ENCODE peak calls at places on chromosomes 1 and 21, in six cellular contexts. S is upper lobe of right lung, W is gastrocnemius medialis, R is left ventricle myocardium inferior, H is fibroblast of lung, B is uterus. C is an unnamed sample.

GRCh38 chr1:215720121-215720520 is 153.0 kb downstream of the KCTD3 start:
- DNase-seq in S (no peak), W (no peak), R (no peak), H (peak), B (no peak), C (no peak)

GRCh38 chr21:31576428-31576827 is 83.1 kb upstream of the SOD1 start:
- DNase-seq in S (no peak), W (no peak), R (no peak), H (no peak), B (no peak), C (no peak)

GRCh38 chr1:101219919-101220695 is 16.7 kb upstream of the S1PR1 start:
- DNase-seq in S (no peak), W (no peak), R (peak), H (no peak), B (no peak), C (no peak)

GRCh38 chr1:15174615-15174983 is 21.1 kb downstream of the TMEM51 start:
- DNase-seq in S (no peak), W (no peak), R (no peak), H (no peak), B (no peak), C (no peak)

GRCh38 chr1:209335090-209335692 is 248.3 kb upstream of the CAMK1G start:
- DNase-seq in S (no peak), W (no peak), R (no peak), H (peak), B (no peak), C (peak)

GRCh38 chr1:226549937-226550670 is 1.5 kb downstream of the STUM start:
- DNase-seq in S (no peak), W (no peak), R (peak), H (peak), B (peak), C (no peak)

GRCh38 chr1:3662080-3662671 is 9.9 kb downstream of the TP73 start:
- DNase-seq in S (peak), W (no peak), R (no peak), H (no peak), B (no peak), C (no peak)

GRCh38 chr1:40691538-40692428 is at the start of gene NFYC:
- DNase-seq in S (peak), W (peak), R (peak), H (peak), B (peak), C (peak)

GRCh38 chr1:199574949-199575348 is 452.6 kb upstream of the NR5A2 start:
- DNase-seq in S (no peak), W (no peak), R (no peak), H (peak), B (no peak), C (no peak)

GRCh38 chr21:36747114-36747814 is 48.3 kb downstream of the SIM2 start:
- DNase-seq in S (peak), W (no peak), R (peak), H (no peak), B (no peak), C (no peak)

GRCh38 chr21:39153842-39154241 is 29.4 kb downstream of the PSMG1 start:
- DNase-seq in S (no peak), W (no peak), R (no peak), H (no peak), B (no peak), C (no peak)

GRCh38 chr1:32341186-32341757 is 5.2 kb upstream of the MARCKSL1 start:
- DNase-seq in S (no peak), W (no peak), R (peak), H (no peak), B (no peak), C (no peak)

GRCh38 chr1:43225168-43225567 is 44.6 kb upstream of the TMEM125 start:
- DNase-seq in S (no peak), W (no peak), R (no peak), H (peak), B (no peak), C (no peak)

GRCh38 chr1:150281758-150282557 is at the start of gene CIART:
- DNase-seq in S (peak), W (peak), R (peak), H (peak), B (peak), C (peak)

GRCh38 chr1:200775850-200776249 is 37.2 kb downstream of the CAMSAP2 start:
- DNase-seq in S (no peak), W (no peak), R (no peak), H (no peak), B (no peak), C (no peak)

GRCh38 chr1:14403961-14404645 is 194.4 kb upstream of the KAZN start:
- DNase-seq in S (no peak), W (no peak), R (no peak), H (no peak), B (no peak), C (no peak)

GRCh38 chr1:89815611-89816010 is 5.2 kb upstream of the LRRC8D start:
- DNase-seq in S (no peak), W (peak), R (no peak), H (no peak), B (no peak), C (no peak)

GRCh38 chr21:35904995-35905972 is 155.0 kb downstream of the SETD4 start:
- DNase-seq in S (peak), W (no peak), R (peak), H (peak), B (no peak), C (no peak)

GRCh38 chr1:3106216-3106615 is 37.2 kb downstream of the PRDM16 start:
- DNase-seq in S (no peak), W (no peak), R (no peak), H (no peak), B (no peak), C (no peak)

GRCh38 chr1:30425046-30425445 is 298.3 kb downstream of the MATN1 start:
- DNase-seq in S (no peak), W (no peak), R (no peak), H (no peak), B (no peak), C (no peak)

GRCh38 chr1:2832506-2833453 is 31.3 kb upstream of the TTC34 start:
- DNase-seq in S (no peak), W (no peak), R (no peak), H (no peak), B (no peak), C (no peak)

GRCh38 chr1:208117410-208117809 is 126.8 kb downstream of the PLXNA2 start:
- DNase-seq in S (no peak), W (no peak), R (no peak), H (no peak), B (no peak), C (no peak)

GRCh38 chr21:44934276-44934675 is 5.6 kb upstream of the SLX9 start:
- DNase-seq in S (peak), W (no peak), R (no peak), H (no peak), B (no peak), C (no peak)

GRCh38 chr21:44933938-44934260 is 5.9 kb upstream of the SLX9 start:
- DNase-seq in S (peak), W (no peak), R (no peak), H (no peak), B (no peak), C (no peak)

GRCh38 chr21:44933199-44933937 is 6.5 kb upstream of the SLX9 start:
- DNase-seq in S (peak), W (no peak), R (peak), H (no peak), B (no peak), C (no peak)

GRCh38 chr21:44934797-44935532 is 4.9 kb upstream of the SLX9 start:
- DNase-seq in S (peak), W (no peak), R (peak), H (no peak), B (no peak), C (no peak)

DNA sequence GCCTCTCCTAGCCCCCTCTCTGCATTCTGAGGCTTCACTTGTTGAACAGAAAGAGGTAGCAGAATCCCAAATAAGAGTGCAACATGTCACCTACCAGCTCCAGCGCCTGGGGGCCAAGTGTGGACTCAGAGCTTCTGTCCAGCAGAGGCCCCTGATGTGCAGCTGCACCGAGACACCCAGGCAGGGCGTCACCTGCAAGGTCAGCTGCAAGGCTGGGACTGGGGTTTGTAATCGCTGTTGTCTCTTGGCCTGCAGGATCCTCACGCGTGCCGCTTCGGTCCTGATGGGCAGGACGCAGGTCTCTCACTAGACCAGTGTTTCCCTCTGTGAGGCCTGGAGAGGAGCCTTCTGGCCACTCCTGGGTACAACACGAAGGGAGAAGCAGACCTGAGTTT is 4.3 kb upstream of the SLX9 start:
- DNase-seq in S (no peak), W (no peak), R (peak), H (no peak), B (no peak), C (no peak)
- TF ChIP-seq CTCF in S (no peak), W (no peak), R (no peak), H (no peak), B (no peak), C (no peak)

GRCh38 chr1:246691622-246692495 is 32.4 kb upstream of the SCCPDH start:
- DNase-seq in S (no peak), W (no peak), R (no peak), H (no peak), B (no peak), C (no peak)

GRCh38 chr1:246695136-246695535 is 29.1 kb upstream of the SCCPDH start:
- DNase-seq in S (no peak), W (no peak), R (no peak), H (no peak), B (no peak), C (no peak)

GRCh38 chr1:246687002-246687401 is 37.2 kb upstream of the SCCPDH start:
- DNase-seq in S (no peak), W (no peak), R (no peak), H (no peak), B (no peak), C (no peak)

GRCh38 chr1:246690100-246690499 is 34.1 kb upstream of the SCCPDH start:
- DNase-seq in S (no peak), W (no peak), R (no peak), H (no peak), B (no peak), C (no peak)

GRCh38 chr1:246689409-246689997 is 34.7 kb upstream of the SCCPDH start:
- DNase-seq in S (peak), W (peak), R (peak), H (peak), B (peak), C (peak)
- H3K27ac ChIP-seq in S (no peak), W (peak), R (peak), H (no peak), B (peak), C (no peak)

GRCh38 chr1:154741747-154742495 is 128.2 kb downstream of the KCNN3 start:
- DNase-seq in S (no peak), W (no peak), R (no peak), H (no peak), B (no peak), C (no peak)
- TF ChIP-seq CTCF in S (no peak), W (peak), R (peak), H (no peak), B (no peak), C (peak)

DNA sequence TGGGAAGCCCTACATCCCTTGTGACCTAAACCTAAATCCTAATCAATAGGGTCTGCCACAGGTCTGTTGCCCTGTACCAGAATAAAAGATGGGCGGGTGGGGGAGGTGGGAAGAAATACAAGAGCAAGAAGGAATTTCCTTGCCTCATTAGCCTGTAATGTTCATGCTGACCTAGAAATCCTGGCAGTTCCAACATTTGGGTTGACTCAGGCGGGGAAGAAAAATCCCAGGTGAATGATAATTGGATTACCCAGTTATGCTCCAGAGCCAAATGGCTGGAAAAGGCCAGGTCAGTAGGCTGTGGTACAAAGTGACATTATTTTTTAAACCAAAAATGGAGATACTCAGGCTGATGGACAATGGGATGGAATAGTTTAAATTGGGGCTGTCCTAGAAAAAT is 27.3 kb upstream of the A3GALT2 start:
- DNase-seq in S (no peak), W (no peak), R (no peak), H (peak), B (peak), C (no peak)
- H3K27ac ChIP-seq in S (peak), W (peak), R (peak), H (peak), B (peak), C (peak)

DNA sequence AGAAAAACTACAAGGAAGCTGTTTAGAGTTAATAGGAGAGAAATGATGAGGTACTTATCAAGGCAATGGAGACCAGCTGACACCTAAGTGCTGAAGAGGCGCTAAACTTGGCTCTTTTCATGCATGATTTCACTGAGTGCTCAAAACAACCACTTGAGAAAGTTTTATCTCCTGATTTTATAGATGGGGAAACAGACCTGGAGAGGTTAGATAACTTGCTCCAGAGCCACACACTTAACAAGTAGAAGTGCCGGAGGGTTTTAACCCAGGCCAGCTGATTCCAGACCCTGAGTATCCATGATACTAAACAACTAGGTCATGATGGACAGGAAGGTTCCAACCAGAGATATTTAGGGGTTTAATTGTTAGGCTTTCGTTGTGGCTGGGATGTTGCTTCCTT is 25.9 kb downstream of the UBE2U start:
- DNase-seq in S (no peak), W (no peak), R (no peak), H (no peak), B (no peak), C (no peak)
- TF ChIP-seq CTCF in S (no peak), W (no peak), R (no peak), H (no peak), B (no peak), C (no peak)

GRCh38 chr1:16356867-16357266 is 4.6 kb upstream of the FBXO42 start:
- DNase-seq in S (no peak), W (no peak), R (no peak), H (no peak), B (no peak), C (no peak)
- H3K27ac ChIP-seq in S (no peak), W (no peak), R (no peak), H (no peak), B (no peak), C (no peak)

GRCh38 chr1:182633657-182634281 is 29.6 kb upstream of the RGS16 start:
- DNase-seq in S (no peak), W (no peak), R (no peak), H (no peak), B (no peak), C (no peak)
- TF ChIP-seq CTCF in S (no peak), W (no peak), R (no peak), H (no peak), B (no peak), C (no peak)

DNA sequence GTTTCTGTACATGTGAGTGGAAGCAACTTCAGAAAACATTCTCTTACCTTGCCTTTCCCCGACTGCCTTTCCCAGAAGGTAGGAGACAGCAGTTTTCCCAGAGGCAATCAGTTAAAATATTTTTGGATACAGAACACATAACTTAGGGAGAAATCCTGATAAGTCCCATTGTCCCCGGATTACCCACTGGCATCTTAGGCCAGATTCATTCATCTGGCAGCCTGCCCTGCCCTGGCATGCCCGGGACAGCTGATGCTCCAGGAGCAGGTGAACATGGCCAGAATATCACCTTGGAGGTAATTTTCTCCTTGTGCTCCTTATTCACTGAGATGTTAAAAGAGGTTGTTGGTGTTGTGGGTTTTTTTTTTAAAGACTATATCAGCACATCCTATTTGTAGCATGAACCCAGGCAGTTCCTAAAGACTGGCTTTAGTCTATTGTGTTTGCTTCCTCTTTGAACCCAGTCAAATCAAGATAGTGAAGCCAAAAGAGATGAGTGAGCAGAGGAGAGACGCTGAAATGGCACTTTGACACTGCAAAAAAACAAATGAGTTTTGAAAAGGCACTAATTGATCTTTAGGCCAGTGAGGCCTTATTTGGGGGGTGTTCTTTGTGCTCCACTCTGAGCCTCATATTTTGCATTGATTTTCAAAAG is 139.6 kb downstream of the PLPP3 start:
- DNase-seq in S (no peak), W (no peak), R (peak), H (no peak), B (no peak), C (no peak)
- H3K27ac ChIP-seq in S (no peak), W (no peak), R (peak), H (no peak), B (no peak), C (no peak)

DNA sequence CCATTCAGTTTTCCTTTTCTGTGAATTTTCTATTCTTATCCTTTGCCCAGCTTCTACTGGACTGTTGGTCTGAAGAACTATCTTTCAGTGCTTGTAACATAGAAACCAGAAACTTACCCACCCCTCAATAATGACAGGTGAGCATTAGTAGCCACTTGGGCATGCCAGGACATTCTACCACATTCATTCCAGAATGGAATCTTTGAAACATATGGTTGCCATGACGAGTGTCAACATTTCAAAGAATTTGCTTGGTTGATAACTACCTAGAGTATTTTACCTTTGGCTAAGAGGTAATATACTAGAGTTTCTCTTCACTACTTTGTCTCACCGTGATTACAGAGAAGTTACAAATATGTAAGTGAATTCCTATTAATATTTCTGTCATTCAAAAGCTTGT is at the start of gene MROH9:
- DNase-seq in S (no peak), W (no peak), R (no peak), H (no peak), B (no peak), C (no peak)
- TF ChIP-seq CTCF in S (no peak), W (no peak), R (no peak), H (no peak), B (no peak), C (no peak)